ENCODE peak calls at places on chromosome 9, in eight cellular contexts. D is NCI-H2029 treated with DMSO at 0.1 percent for 48 hours; N is anterior cingulate cortex; J is CD8-positive, alpha-beta memory T cell; Z is NCI-H1417; W is Peyer's patch; S is stimulated activated CD4-positive, alpha-beta T cell treated with anti-CD3 and anti-CD28 coated beads, Interleukin-12 subunit alpha, Interleukin-12 subunit beta, amount 100 ng/mL, for 48 hours; K is MM.1S. P is an unnamed sample.

GRCh38 chr9:131943397-131943796 is 136.3 kb downstream of the MED27 start:
- DNase-seq in J (no peak), D (peak), N (no peak), K (no peak), S (no peak), Z (peak), W (no peak), P (no peak)

GRCh38 chr9:137759117-137759516 is 118.5 kb upstream of the CACNA1B start:
- DNase-seq in W (no peak), K (no peak), J (no peak), N (no peak), S (no peak), Z (no peak), D (no peak), P (no peak)

GRCh38 chr9:131330814-131331600 is 41.5 kb downstream of the PLPP7 start:
- DNase-seq in D (no peak), K (no peak), Z (no peak), J (no peak), W (no peak), N (no peak), S (no peak), P (no peak)

GRCh38 chr9:137945581-137945980 is 68.0 kb downstream of the CACNA1B start:
- DNase-seq in J (no peak), N (no peak), S (no peak), W (no peak), D (no peak), K (no peak), Z (no peak), P (no peak)

GRCh38 chr9:135581636-135582426 is 20.3 kb downstream of the PAEP start:
- DNase-seq in N (no peak), D (no peak), J (no peak), W (no peak), K (no peak), Z (no peak), S (no peak), P (no peak)

GRCh38 chr9:41229408-41230401 is 40.6 kb upstream of the ZNG1F start:
- DNase-seq in Z (no peak), D (no peak), N (no peak), K (no peak), S (no peak), J (no peak), W (no peak), P (no peak)

GRCh38 chr9:93567271-93567959 is 9.0 kb upstream of the PHF2 start:
- DNase-seq in Z (peak), W (no peak), J (no peak), N (no peak), K (no peak), D (no peak), S (no peak), P (no peak)

GRCh38 chr9:100211471-100211870 is 112.4 kb downstream of the INVS start:
- DNase-seq in Z (no peak), N (no peak), S (no peak), D (no peak), K (no peak), J (no peak), W (no peak), P (no peak)

GRCh38 chr9:116812231-116813028 is 125.3 kb downstream of the TRIM32 start:
- DNase-seq in J (no peak), S (no peak), D (no peak), N (no peak), Z (no peak), K (no peak), W (no peak), P (no peak)

GRCh38 chr9:120486347-120486746 is 93.6 kb downstream of the CDK5RAP2 start:
- DNase-seq in N (no peak), W (no peak), K (no peak), Z (peak), S (no peak), J (no peak), D (peak), P (peak)

GRCh38 chr9:2655411-2655901 is 33.9 kb downstream of the VLDLR start:
- DNase-seq in J (peak), Z (no peak), N (no peak), S (peak), D (no peak), K (peak), W (no peak), P (no peak)

GRCh38 chr9:5941214-5941613 is 50.5 kb downstream of the MLANA start:
- DNase-seq in S (no peak), D (no peak), Z (no peak), N (no peak), K (no peak), J (no peak), W (no peak), P (no peak)

GRCh38 chr9:88583901-88584596 is 49.1 kb downstream of the NXNL2 start:
- DNase-seq in J (no peak), K (no peak), D (no peak), S (no peak), W (no peak), N (no peak), Z (no peak), P (no peak)

GRCh38 chr9:102867488-102867887 is 127.6 kb upstream of the CYLC2 start:
- DNase-seq in K (no peak), N (no peak), J (no peak), D (no peak), Z (no peak), S (no peak), W (no peak), P (no peak)

GRCh38 chr9:21778300-21778699 is 24.1 kb upstream of the MTAP start:
- DNase-seq in W (no peak), N (no peak), S (no peak), K (no peak), D (no peak), J (no peak), Z (no peak), P (no peak)

GRCh38 chr9:128821584-128822406 is 3.5 kb downstream of the ENDOG start:
- DNase-seq in N (no peak), W (no peak), J (no peak), K (no peak), S (no peak), Z (no peak), D (no peak), P (no peak)

GRCh38 chr9:123928471-123929176 is 1.3 kb downstream of the DENND1A start:
- DNase-seq in N (no peak), S (no peak), K (peak), W (no peak), J (no peak), Z (no peak), D (no peak), P (no peak)

GRCh38 chr9:86481466-86481865 is 127.3 kb upstream of the TUT7 start:
- DNase-seq in K (no peak), J (no peak), S (no peak), Z (no peak), W (no peak), D (no peak), N (no peak), P (no peak)

GRCh38 chr9:89114741-89115140 is 63.9 kb downstream of the SHC3 start:
- DNase-seq in W (no peak), D (no peak), N (no peak), K (no peak), S (no peak), Z (no peak), J (no peak), P (no peak)

GRCh38 chr9:109624901-109625300 is 126.8 kb upstream of the PTPN3 start:
- DNase-seq in K (no peak), J (no peak), Z (no peak), W (no peak), S (no peak), N (no peak), D (no peak), P (no peak)

GRCh38 chr9:70260007-70260443 is 1.2 kb downstream of the SMC5 start:
- DNase-seq in N (no peak), W (no peak), D (no peak), K (no peak), S (no peak), J (no peak), Z (no peak), P (peak)

GRCh38 chr9:130245474-130245873 is 20.1 kb upstream of the HMCN2 start:
- DNase-seq in Z (no peak), J (no peak), N (no peak), S (no peak), K (no peak), W (no peak), D (no peak), P (no peak)

GRCh38 chr9:132762896-132763295 is 92.6 kb downstream of the GTF3C4 start:
- DNase-seq in W (no peak), N (no peak), S (no peak), D (no peak), Z (no peak), K (no peak), J (no peak), P (no peak)

GRCh38 chr9:100106616-100107015 is 7.6 kb downstream of the INVS start:
- DNase-seq in K (no peak), Z (no peak), S (no peak), N (no peak), D (no peak), W (no peak), J (no peak), P (no peak)

GRCh38 chr9:82074144-82074543 is 85.6 kb downstream of the SPATA31D1 start:
- DNase-seq in N (no peak), W (no peak), S (no peak), D (no peak), K (no peak), J (no peak), Z (no peak), P (no peak)

GRCh38 chr9:6564370-6564769 is 81.2 kb downstream of the GLDC start:
- DNase-seq in D (no peak), J (no peak), K (no peak), S (no peak), W (no peak), N (no peak), Z (no peak), P (no peak)

GRCh38 chr9:71760901-71761300 is 7.4 kb downstream of the CEMIP2 start:
- DNase-seq in W (no peak), N (no peak), S (no peak), D (no peak), Z (peak), J (no peak), K (no peak), P (peak)

GRCh38 chr9:109499631-109500120 is 1.6 kb upstream of the PTPN3 start:
- DNase-seq in K (no peak), J (no peak), N (peak), W (no peak), Z (no peak), S (no peak), D (peak), P (no peak)

GRCh38 chr9:117325789-117326185 is 89.1 kb downstream of the ASTN2 start:
- DNase-seq in K (no peak), S (no peak), J (no peak), W (no peak), Z (no peak), D (no peak), N (no peak), P (no peak)

GRCh38 chr9:28073278-28073677 is 500.0 kb upstream of the C9orf72 start:
- DNase-seq in D (peak), K (peak), J (no peak), Z (peak), N (no peak), W (no peak), S (no peak), P (peak)

GRCh38 chr9:19470567-19470966 is 61.8 kb downstream of the ACER2 start:
- DNase-seq in Z (no peak), K (no peak), W (no peak), J (no peak), S (no peak), N (no peak), D (no peak), P (no peak)

GRCh38 chr9:16121168-16121567 is 568.3 kb downstream of the CCDC171 start:
- DNase-seq in Z (no peak), J (no peak), W (no peak), K (no peak), S (no peak), N (no peak), D (no peak), P (no peak)

GRCh38 chr9:129757045-129757444 is 4.2 kb upstream of the PTGES start:
- DNase-seq in Z (no peak), K (peak), W (no peak), N (no peak), J (no peak), D (no peak), S (no peak), P (no peak)

P was measured in NCI-H345.